ENCODE peak calls at places on chromosomes 3 and 15, in six cellular contexts. E is adrenal gland, Q is LNCaP clone FGC, C is HEK293T, B is posterior vena cava, J is T47D. O is an unnamed sample.

GRCh38 chr3:184135911-184136260 is 728 bp downstream of the EIF2B5 start:
- DNase-seq in E (no peak), Q (no peak), C (no peak), B (no peak), J (no peak), O (no peak)

GRCh38 chr3:194323785-194324735 is 27.1 kb downstream of the CPN2 start:
- DNase-seq in E (peak), Q (no peak), C (peak), B (no peak), J (peak), O (no peak)

GRCh38 chr3:43144811-43145490 is 39.1 kb upstream of the POMGNT2 start:
- DNase-seq in E (no peak), Q (no peak), C (no peak), B (no peak), J (no peak), O (peak)

GRCh38 chr15:101578443-101578894 is 73.7 kb downstream of the TM2D3 start:
- DNase-seq in E (peak), Q (peak), C (peak), B (no peak), J (peak), O (no peak)

GRCh38 chr3:143330316-143330868 is 210.8 kb downstream of the CHST2 start:
- DNase-seq in E (no peak), Q (no peak), C (no peak), B (no peak), J (no peak), O (no peak)

GRCh38 chr3:182959474-182960350 is 20.6 kb downstream of the DCUN1D1 start:
- DNase-seq in E (no peak), Q (no peak), C (no peak), B (no peak), J (no peak), O (no peak)

GRCh38 chr15:50353251-50353998 is 1.6 kb downstream of the GABPB1 start:
- DNase-seq in E (no peak), Q (no peak), C (no peak), B (no peak), J (no peak), O (peak)

GRCh38 chr15:59388670-59389069 is 16.0 kb upstream of the MYO1E start:
- DNase-seq in E (peak), Q (no peak), C (no peak), B (no peak), J (no peak), O (no peak)

GRCh38 chr3:123602325-123602724 is 17.5 kb upstream of the HACD2 start:
- DNase-seq in E (no peak), Q (peak), C (no peak), B (no peak), J (no peak), O (peak)

GRCh38 chr3:170421147-170421641 is 2.5 kb downstream of the CLDN11 start:
- DNase-seq in E (no peak), Q (no peak), C (no peak), B (no peak), J (no peak), O (no peak)

GRCh38 chr3:9552252-9552999 is 1.2 kb downstream of the LHFPL4 start:
- DNase-seq in E (peak), Q (peak), C (peak), B (peak), J (peak), O (peak)

GRCh38 chr3:50100956-50101845 is 12.5 kb downstream of the RBM5 start:
- DNase-seq in E (no peak), Q (no peak), C (no peak), B (no peak), J (no peak), O (no peak)

GRCh38 chr15:74584779-74585178 is 30.9 kb upstream of the CLK3 start:
- DNase-seq in E (no peak), Q (no peak), C (no peak), B (peak), J (no peak), O (no peak)

GRCh38 chr3:140007946-140008692 is 73.1 kb downstream of the CLSTN2 start:
- DNase-seq in E (no peak), Q (no peak), C (no peak), B (no peak), J (no peak), O (no peak)

GRCh38 chr15:74531144-74531811 is 9.7 kb upstream of the ARID3B start:
- DNase-seq in E (no peak), Q (no peak), C (no peak), B (no peak), J (no peak), O (peak)

O was measured in brain microvascular endothelial cell.